ENCODE peak calls at places on chromosome 21, in six cellular contexts. D, W, G, P, F and J are unnamed samples.
A peak's percentile ranks its signal among the peaks of the same experiment; 100 is the strongest.

GRCh38 chr21:39388811-39389155 is 39.9 kb upstream of the HMGN1 start:
- DNase-seq in D (no peak), W (no peak), G (no peak), P (no peak), F (no peak), J (no peak)

GRCh38 chr21:14766241-14766640 is 220.1 kb upstream of the SAMSN1 start:
- DNase-seq in D (peak; percentile 66), W (peak; percentile 7), G (no peak), P (peak; percentile 49), F (peak; percentile 44), J (no peak)

GRCh38 chr21:32422064-32422463 is 9.6 kb downstream of the EVA1C start:
- DNase-seq in D (no peak), W (no peak), G (no peak), P (no peak), F (no peak), J (no peak)

GRCh38 chr21:25501996-25502665 is 105.2 kb downstream of the MRPL39 start:
- DNase-seq in D (no peak), W (no peak), G (peak; percentile 87), P (no peak), F (no peak), J (no peak)

GRCh38 chr21:25350056-25350455 is 257.2 kb downstream of the MRPL39 start:
- DNase-seq in D (peak; percentile 80), W (no peak), G (no peak), P (peak; percentile 71), F (no peak), J (peak; percentile 11)

GRCh38 chr21:15604424-15604823 is 125.4 kb upstream of the USP25 start:
- DNase-seq in D (peak; percentile 51), W (no peak), G (no peak), P (no peak), F (no peak), J (no peak)

GRCh38 chr21:16708431-16708830 is 804.4 kb upstream of the CXADR start:
- DNase-seq in D (no peak), W (no peak), G (no peak), P (no peak), F (no peak), J (no peak)

GRCh38 chr21:45655071-45655470 is 11.5 kb downstream of the PCBP3 start:
- DNase-seq in D (no peak), W (no peak), G (no peak), P (no peak), F (no peak), J (no peak)

GRCh38 chr21:27648560-27648959 is 681.7 kb upstream of the ADAMTS5 start:
- DNase-seq in D (no peak), W (no peak), G (no peak), P (no peak), F (no peak), J (no peak)

GRCh38 chr21:25911730-25912401 is 177.1 kb downstream of the GABPA start:
- DNase-seq in D (no peak), W (no peak), G (no peak), P (no peak), F (no peak), J (no peak)

GRCh38 chr21:27129215-27129614 is 162.3 kb upstream of the ADAMTS5 start:
- DNase-seq in D (no peak), W (no peak), G (no peak), P (no peak), F (no peak), J (no peak)

GRCh38 chr21:27885296-27885711 is 918.4 kb upstream of the ADAMTS5 start:
- DNase-seq in D (no peak), W (no peak), G (no peak), P (no peak), F (no peak), J (no peak)

GRCh38 chr21:31283025-31283424 is 61.0 kb downstream of the TIAM1 start:
- DNase-seq in D (no peak), W (no peak), G (no peak), P (no peak), F (no peak), J (no peak)

GRCh38 chr21:34061983-34062382 is 11.4 kb upstream of the MRPS6 start:
- DNase-seq in D (peak; percentile 58), W (no peak), G (no peak), P (no peak), F (no peak), J (peak; percentile 76)

GRCh38 chr21:33761104-33762036 is 119.1 kb downstream of the ITSN1 start:
- DNase-seq in D (no peak), W (no peak), G (no peak), P (no peak), F (peak; percentile 73), J (peak; percentile 67)

GRCh38 chr21:26739189-26739588 is 106.0 kb downstream of the ADAMTS1 start:
- DNase-seq in D (no peak), W (no peak), G (no peak), P (no peak), F (no peak), J (no peak)

GRCh38 chr21:44927587-44928461 is 7.1 kb upstream of the ITGB2 start:
- DNase-seq in D (no peak), W (no peak), G (peak; percentile 87), P (no peak), F (peak; percentile 39), J (peak; percentile 72)

GRCh38 chr21:15252437-15252836 is 187.6 kb upstream of the NRIP1 start:
- DNase-seq in D (no peak), W (no peak), G (no peak), P (no peak), F (no peak), J (no peak)

GRCh38 chr21:36835383-36835795 is 131.1 kb downstream of the HLCS start:
- DNase-seq in D (no peak), W (no peak), G (no peak), P (no peak), F (no peak), J (no peak)

GRCh38 chr21:35127851-35128250 is 78.7 kb upstream of the RUNX1 start:
- DNase-seq in D (no peak), W (no peak), G (no peak), P (no peak), F (no peak), J (no peak)
- TF ChIP-seq CREB1 in D (no peak), W (no peak), G (no peak), P (no peak), F (no peak), J (no peak)

DNA sequence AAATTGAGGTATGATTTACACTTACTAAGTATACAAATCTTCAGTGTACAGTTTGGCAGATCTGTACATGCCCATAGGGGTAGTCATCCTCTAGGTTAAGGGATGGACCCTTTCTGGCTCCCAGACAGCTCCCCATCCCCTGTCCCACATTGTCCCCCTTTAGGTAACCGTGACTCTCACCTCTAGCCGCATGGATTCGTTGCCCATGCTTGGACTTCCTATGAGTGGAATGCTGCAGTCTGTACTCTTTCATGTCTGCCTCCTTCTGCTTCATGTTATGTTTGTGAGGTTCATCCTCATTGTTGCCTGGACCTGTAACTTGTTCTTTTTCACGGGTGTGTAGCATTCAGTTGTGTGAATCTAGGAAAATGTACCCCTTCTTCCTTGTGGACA is 20.3 kb downstream of the SLC37A1 start:
- DNase-seq in D (no peak), W (no peak), G (no peak), P (no peak), F (no peak), J (no peak)
- TF ChIP-seq CREB1 in D (no peak), W (no peak), G (no peak), P (no peak), F (no peak), J (no peak)

GRCh38 chr21:43312751-43313169 is 114.2 kb downstream of the SIK1 start:
- DNase-seq in D (peak; percentile 53), W (no peak), G (peak; percentile 23), P (peak; percentile 47), F (peak; percentile 44), J (no peak)

GRCh38 chr21:43313939-43314405 is 113.0 kb downstream of the SIK1 start:
- DNase-seq in D (no peak), W (no peak), G (no peak), P (no peak), F (no peak), J (no peak)

GRCh38 chr21:43311303-43311817 is 115.6 kb downstream of the SIK1 start:
- DNase-seq in D (no peak), W (no peak), G (no peak), P (no peak), F (peak; percentile 68), J (no peak)

GRCh38 chr21:43312011-43312410 is 114.9 kb downstream of the SIK1 start:
- DNase-seq in D (no peak), W (no peak), G (no peak), P (no peak), F (no peak), J (no peak)

GRCh38 chr21:43313221-43313938 is 113.6 kb downstream of the SIK1 start:
- DNase-seq in D (no peak), W (no peak), G (no peak), P (no peak), F (no peak), J (no peak)
- TF ChIP-seq CREB1 in D (no peak), W (no peak), G (no peak), P (no peak), F (no peak), J (no peak)

GRCh38 chr21:29181799-29182470 is 51.5 kb downstream of the MAP3K7CL start:
- DNase-seq in D (no peak), W (no peak), G (no peak), P (no peak), F (peak; percentile 40), J (no peak)
- TF ChIP-seq CREB1 in D (no peak), W (no peak), G (no peak), P (no peak), F (no peak), J (no peak)

GRCh38 chr21:42155045-42155855 is 63.7 kb upstream of the ABCG1 start:
- DNase-seq in D (no peak), W (no peak), G (no peak), P (no peak), F (no peak), J (no peak)
- TF ChIP-seq CREB1 in D (no peak), W (no peak), G (no peak), P (no peak), F (no peak), J (no peak)